ENCODE peak calls at places on chromosome 19, in seven cellular contexts. C is stomach; X is IMR-90; U is cerebellar cortex; W is T47D; A is thoracic aorta; F is stimulated activated CD4-positive, alpha-beta T cell treated with anti-CD3 and anti-CD28 coated beads, Interleukin-1b, Interleukin-23, amount 100 ng/mL, for 48 hours. R is an unnamed sample.
A peak's percentile ranks its signal among the peaks of the same experiment; 100 is the strongest.

GRCh38 chr19:4909172-4909896 is at the start of gene UHRF1:
- DNase-seq in F (peak; percentile 84), W (peak; percentile 85), A (no peak), C (no peak), U (no peak), X (no peak), R (peak; percentile 36)

GRCh38 chr19:17834350-17835181 is 13.2 kb downstream of the JAK3 start:
- DNase-seq in C (no peak), X (no peak), F (no peak), U (no peak), W (no peak), A (no peak), R (peak; percentile 1)

GRCh38 chr19:51980116-51980736 is 6.4 kb downstream of the ZNF350 start:
- DNase-seq in U (no peak), A (no peak), X (no peak), W (no peak), F (no peak), C (no peak), R (no peak)

GRCh38 chr19:16073481-16073880 is 2.8 kb upstream of the TPM4 start:
- DNase-seq in C (no peak), U (no peak), X (no peak), A (no peak), W (no peak), F (no peak), R (peak; percentile 15)

GRCh38 chr19:45069056-45069455 is 7.2 kb downstream of the ZNF296 start:
- DNase-seq in X (no peak), F (no peak), W (peak; percentile 85), C (peak; percentile 82), U (peak; percentile 66), A (no peak), R (no peak)

GRCh38 chr19:44943801-44944249 is 1.8 kb downstream of the APOC4 start:
- DNase-seq in W (no peak), A (no peak), C (peak; percentile 31), U (no peak), X (no peak), F (no peak), R (no peak)

GRCh38 chr19:4068058-4068966 is 1.6 kb upstream of the ZBTB7A start:
- DNase-seq in F (no peak), W (no peak), A (no peak), X (no peak), C (no peak), U (peak; percentile 39), R (no peak)

GRCh38 chr19:35292421-35292820 is 460 bp downstream of the MAG start:
- DNase-seq in F (no peak), W (no peak), X (no peak), C (no peak), U (no peak), A (no peak), R (no peak)

GRCh38 chr19:35031072-35031881 is 1.0 kb downstream of the SCN1B start:
- DNase-seq in U (peak; percentile 63), W (peak; percentile 43), C (no peak), X (peak; percentile 18), F (no peak), A (no peak), R (no peak)

GRCh38 chr19:56309511-56310185 is 5.0 kb downstream of the ZSCAN5A start:
- DNase-seq in W (peak; percentile 73), A (no peak), C (peak; percentile 62), X (peak; percentile 4), U (peak; percentile 22), F (peak; percentile 71), R (peak; percentile 13)